ENCODE peak calls at places on chromosomes 12 and 14, in ten cellular contexts. D is RPMI8226, K is GM12878, G is T47D, A is ELR, R is HFF-Myc, H is H54, P is brain microvascular endothelial cell, B is psoas muscle, S is kidney tubule cell. Z is an unnamed sample.

GRCh38 chr12:66590276-66590675 is 88.6 kb downstream of the GRIP1 start:
- DNase-seq in D (no peak), K (no peak), G (no peak), A (no peak), R (no peak), H (no peak), P (no peak), B (no peak), S (no peak), Z (no peak)

GRCh38 chr12:43957732-43958131 is 121.9 kb downstream of the TMEM117 start:
- DNase-seq in D (peak), K (peak), G (peak), A (peak), R (peak), H (peak), P (peak), B (no peak), S (peak), Z (peak)

GRCh38 chr14:85596562-85596961 is 66.6 kb downstream of the FLRT2 start:
- DNase-seq in D (no peak), K (no peak), G (no peak), A (no peak), R (no peak), H (no peak), P (no peak), B (no peak), S (no peak), Z (no peak)

GRCh38 chr14:100706200-100706599 is 20.5 kb upstream of the DLK1 start:
- DNase-seq in D (no peak), K (no peak), G (no peak), A (no peak), R (no peak), H (no peak), P (no peak), B (no peak), S (no peak), Z (no peak)

GRCh38 chr14:98909251-98909944 is 362.6 kb downstream of the BCL11B start:
- DNase-seq in D (no peak), K (no peak), G (no peak), A (peak), R (no peak), H (peak), P (peak), B (no peak), S (peak), Z (no peak)

GRCh38 chr12:116266631-116267349 is 10.7 kb downstream of the MED13L start:
- DNase-seq in D (no peak), K (no peak), G (no peak), A (peak), R (no peak), H (no peak), P (no peak), B (no peak), S (no peak), Z (no peak)

GRCh38 chr14:24164591-24164991 is 3.5 kb downstream of the IRF9 start:
- DNase-seq in D (no peak), K (no peak), G (no peak), A (no peak), R (no peak), H (no peak), P (no peak), B (peak), S (no peak), Z (no peak)

GRCh38 chr14:74220991-74221390 is 18.3 kb upstream of the VSX2 start:
- DNase-seq in D (no peak), K (no peak), G (no peak), A (no peak), R (no peak), H (no peak), P (no peak), B (no peak), S (no peak), Z (no peak)

GRCh38 chr14:60311417-60311816 is 62.4 kb downstream of the PPM1A start:
- DNase-seq in D (no peak), K (no peak), G (no peak), A (peak), R (peak), H (no peak), P (peak), B (no peak), S (peak), Z (no peak)

GRCh38 chr12:52183971-52184370 is 7.8 kb downstream of the KRT80 start:
- DNase-seq in D (no peak), K (no peak), G (no peak), A (no peak), R (no peak), H (no peak), P (no peak), B (no peak), S (no peak), Z (no peak)

GRCh38 chr14:92121207-92121669 is 268 bp downstream of the NDUFB1 start:
- DNase-seq in D (peak), K (no peak), G (no peak), A (peak), R (no peak), H (peak), P (peak), B (peak), S (no peak), Z (no peak)

GRCh38 chr12:63915105-63915830 is 70.8 kb downstream of the SRGAP1 start:
- DNase-seq in D (no peak), K (no peak), G (no peak), A (peak), R (no peak), H (no peak), P (peak), B (no peak), S (peak), Z (no peak)

GRCh38 chr12:89350260-89350659 is 2.0 kb downstream of the DUSP6 start:
- DNase-seq in D (no peak), K (no peak), G (no peak), A (no peak), R (no peak), H (no peak), P (no peak), B (no peak), S (no peak), Z (no peak)

GRCh38 chr12:130606245-130606644 is 109.9 kb downstream of the RIMBP2 start:
- DNase-seq in D (no peak), K (no peak), G (no peak), A (no peak), R (no peak), H (no peak), P (no peak), B (no peak), S (no peak), Z (no peak)

GRCh38 chr12:111578971-111579340 is 20.2 kb downstream of the ATXN2 start:
- DNase-seq in D (no peak), K (no peak), G (no peak), A (no peak), R (no peak), H (no peak), P (no peak), B (no peak), S (no peak), Z (no peak)

GRCh38 chr14:89493877-89494634 is 77.0 kb upstream of the FOXN3 start:
- DNase-seq in D (no peak), K (peak), G (no peak), A (no peak), R (no peak), H (no peak), P (peak), B (no peak), S (peak), Z (peak)

GRCh38 chr14:59215353-59215752 is 26.9 kb downstream of the DAAM1 start:
- DNase-seq in D (no peak), K (no peak), G (peak), A (no peak), R (no peak), H (no peak), P (no peak), B (peak), S (no peak), Z (no peak)

GRCh38 chr12:57031789-57032188 is 15.5 kb upstream of the TAC3 start:
- DNase-seq in D (no peak), K (no peak), G (no peak), A (no peak), R (no peak), H (no peak), P (no peak), B (no peak), S (no peak), Z (no peak)

GRCh38 chr14:76774471-76775158 is 13.3 kb downstream of the VASH1 start:
- DNase-seq in D (no peak), K (no peak), G (no peak), A (no peak), R (no peak), H (no peak), P (no peak), B (no peak), S (no peak), Z (no peak)

GRCh38 chr12:54890339-54890738 is 36.0 kb downstream of the MUCL1 start:
- DNase-seq in D (no peak), K (no peak), G (no peak), A (no peak), R (no peak), H (no peak), P (no peak), B (no peak), S (no peak), Z (no peak)

GRCh38 chr12:26120561-26121274 is 4.1 kb downstream of the BHLHE41 start:
- DNase-seq in D (no peak), K (no peak), G (no peak), A (no peak), R (no peak), H (no peak), P (no peak), B (no peak), S (peak), Z (no peak)

GRCh38 chr12:41684997-41685396 is 459.7 kb downstream of the GXYLT1 start:
- DNase-seq in D (no peak), K (no peak), G (no peak), A (peak), R (no peak), H (no peak), P (no peak), B (no peak), S (peak), Z (no peak)

GRCh38 chr12:52037248-52037861 is 13.9 kb upstream of the NR4A1 start:
- DNase-seq in D (no peak), K (no peak), G (no peak), A (peak), R (no peak), H (no peak), P (peak), B (peak), S (peak), Z (no peak)

GRCh38 chr14:105091335-105092123 is 26.3 kb upstream of the GPR132 start:
- DNase-seq in D (peak), K (no peak), G (peak), A (no peak), R (no peak), H (peak), P (no peak), B (no peak), S (peak), Z (no peak)

GRCh38 chr14:59406454-59407245 is 58.5 kb downstream of the GPR135 start:
- DNase-seq in D (no peak), K (no peak), G (no peak), A (peak), R (no peak), H (no peak), P (no peak), B (no peak), S (no peak), Z (no peak)

Z was measured in GM06990.